ENCODE peak calls at places on chromosomes 3 and 15, in four cellular contexts. X is HepG2, J is H1, Y is K562. P is an unnamed sample.

GRCh38 chr15:92807971-92808571 is 92.1 kb upstream of the CHD2 start:
- DNase-seq in X (no peak), Y (no peak), J (no peak), P (peak)

GRCh38 chr3:7518471-7518870 is 657.6 kb downstream of the GRM7 start:
- DNase-seq in Y (no peak), X (no peak), J (no peak), P (no peak)

GRCh38 chr15:83278191-83278590 is 6.3 kb downstream of the BNC1 start:
- DNase-seq in Y (no peak), X (no peak), J (no peak), P (no peak)

GRCh38 chr15:71761649-71762048 is 48.7 kb upstream of the NR2E3 start:
- DNase-seq in J (no peak), X (peak), Y (no peak), P (no peak)

GRCh38 chr3:109224333-109224732 is 87.8 kb downstream of the C3orf85 start:
- DNase-seq in Y (no peak), J (peak), X (peak), P (peak)

GRCh38 chr15:31471731-31472430 is 145.2 kb downstream of the KLF13 start:
- DNase-seq in X (no peak), J (no peak), Y (no peak), P (no peak)

GRCh38 chr3:64651791-64652241 is 36.0 kb downstream of the ADAMTS9 start:
- DNase-seq in X (no peak), J (no peak), Y (no peak), P (no peak)

GRCh38 chr3:185317674-185318073 is 45.3 kb upstream of the MAP3K13 start:
- DNase-seq in J (no peak), X (peak), Y (no peak), P (no peak)

GRCh38 chr3:108662141-108662738 is 72.7 kb downstream of the DZIP3 start:
- DNase-seq in Y (peak), J (no peak), X (peak), P (peak)

GRCh38 chr3:141690366-141691072 is 47.6 kb upstream of the RNF7 start:
- DNase-seq in J (no peak), Y (no peak), X (no peak), P (no peak)

GRCh38 chr3:162428192-162428591 is 931.6 kb downstream of the OTOL1 start:
- DNase-seq in Y (no peak), J (no peak), X (no peak), P (no peak)

GRCh38 chr3:60434323-60434722 is 816.9 kb downstream of the FHIT start:
- DNase-seq in X (no peak), J (no peak), Y (no peak), P (no peak)

GRCh38 chr15:72318408-72318942 is 1.5 kb downstream of the CELF6 start:
- DNase-seq in J (no peak), X (no peak), Y (no peak), P (no peak)

GRCh38 chr3:108329947-108330346 is 33.6 kb downstream of the HHLA2 start:
- DNase-seq in X (no peak), Y (no peak), J (no peak), P (no peak)

GRCh38 chr3:156274791-156275190 is 154.4 kb downstream of the KCNAB1 start:
- DNase-seq in J (no peak), Y (no peak), X (peak), P (no peak)

GRCh38 chr15:64730151-64730550 is 45.2 kb downstream of the RBPMS2 start:
- DNase-seq in J (no peak), Y (no peak), X (no peak), P (no peak)

GRCh38 chr3:122392868-122393844 is 9.2 kb downstream of the FAM162A start:
- DNase-seq in X (peak), J (no peak), Y (peak), P (peak)

GRCh38 chr15:45821390-45821789 is 186.6 kb downstream of the SQOR start:
- DNase-seq in Y (no peak), J (no peak), X (no peak), P (no peak)

GRCh38 chr15:31216210-31216911 is 110.3 kb upstream of the KLF13 start:
- DNase-seq in Y (peak), J (peak), X (peak), P (no peak)

GRCh38 chr15:91311986-91312385 is 211.9 kb downstream of the SV2B start:
- DNase-seq in Y (no peak), J (no peak), X (no peak), P (peak)

GRCh38 chr3:158709666-158710083 is 22.6 kb downstream of the RARRES1 start:
- DNase-seq in X (no peak), Y (no peak), J (no peak), P (no peak)

GRCh38 chr15:91227062-91227461 is 127.0 kb downstream of the SV2B start:
- DNase-seq in Y (no peak), X (no peak), J (no peak), P (no peak)

GRCh38 chr15:83999396-84000120 is 236.0 kb upstream of the GOLGA6L4 start:
- DNase-seq in Y (no peak), J (no peak), X (no peak), P (no peak)

GRCh38 chr3:119311191-119311925 is 17.2 kb downstream of the ARHGAP31 start:
- DNase-seq in X (no peak), Y (no peak), J (no peak), P (no peak)

GRCh38 chr15:31197497-31198414 is 96.2 kb upstream of the TRPM1 start:
- DNase-seq in J (peak), Y (peak), X (peak), P (no peak)

GRCh38 chr3:159077860-159078259 is 276.0 kb downstream of the MFSD1 start:
- DNase-seq in X (no peak), J (no peak), Y (no peak), P (no peak)

DNA sequence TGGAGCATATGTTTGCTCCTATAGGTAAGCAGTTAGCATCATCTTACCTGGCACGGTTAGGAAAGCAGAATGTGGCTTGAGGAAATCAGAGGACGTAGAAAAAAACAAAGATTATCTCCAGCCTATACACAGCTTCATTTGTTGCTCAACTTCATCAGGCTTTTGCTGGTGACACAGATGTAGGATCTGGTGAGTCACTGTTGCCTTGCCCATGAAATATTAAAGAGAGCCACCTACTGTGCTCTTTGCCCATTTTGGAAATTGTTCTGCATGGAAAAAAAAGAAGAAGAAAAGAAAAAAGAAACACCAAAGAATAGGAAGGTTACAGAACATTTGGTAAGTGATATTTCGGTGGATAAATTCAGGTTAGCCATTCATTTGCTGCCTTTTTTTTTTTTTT is 3.8 kb downstream of the IL1RAP start:
- DNase-seq in Y (no peak), J (no peak), X (no peak), P (no peak)
- TF ChIP-seq JUND in Y (no peak), J (no peak), X (no peak), P (no peak)

GRCh38 chr15:66789029-66790025 is 87.3 kb downstream of the SMAD6 start:
- DNase-seq in X (peak), J (no peak), Y (peak), P (peak)
- TF ChIP-seq JUND in X (no peak), J (no peak), Y (no peak), P (no peak)

GRCh38 chr15:63089260-63090043 is 32.2 kb upstream of the LACTB start:
- DNase-seq in J (peak), Y (no peak), X (peak), P (no peak)
- TF ChIP-seq JUND in J (no peak), Y (no peak), X (no peak), P (no peak)

GRCh38 chr3:66490984-66491383 is 9.8 kb downstream of the LRIG1 start:
- DNase-seq in X (no peak), J (no peak), Y (no peak), P (no peak)

GRCh38 chr3:66490214-66490613 is 10.6 kb downstream of the LRIG1 start:
- DNase-seq in J (no peak), Y (no peak), X (no peak), P (no peak)

GRCh38 chr3:66488492-66488891 is 12.3 kb downstream of the LRIG1 start:
- DNase-seq in X (no peak), J (no peak), Y (no peak), P (no peak)

GRCh38 chr3:66489115-66489514 is 11.7 kb downstream of the LRIG1 start:
- DNase-seq in J (no peak), X (no peak), Y (no peak), P (no peak)

GRCh38 chr3:66489577-66489976 is 11.2 kb downstream of the LRIG1 start:
- DNase-seq in J (no peak), X (no peak), Y (no peak), P (no peak)
- TF ChIP-seq JUND in J (no peak), X (no peak), Y (no peak), P (no peak)

GRCh38 chr3:190853464-190853863 is 9.0 kb downstream of the GMNC start:
- DNase-seq in X (no peak), J (no peak), Y (no peak), P (no peak)

GRCh38 chr3:190860531-190860930 is 2.0 kb downstream of the GMNC start:
- DNase-seq in J (no peak), Y (no peak), X (no peak), P (no peak)

GRCh38 chr3:190849607-190850006 is 12.9 kb downstream of the GMNC start:
- DNase-seq in J (no peak), X (no peak), Y (no peak), P (no peak)

GRCh38 chr3:190854062-190854461 is 8.4 kb downstream of the GMNC start:
- DNase-seq in Y (no peak), J (no peak), X (no peak), P (no peak)

GRCh38 chr3:190855151-190855550 is 7.3 kb downstream of the GMNC start:
- DNase-seq in Y (no peak), X (no peak), J (no peak), P (no peak)
- TF ChIP-seq JUND in Y (no peak), X (no peak), J (no peak), P (no peak)

DNA sequence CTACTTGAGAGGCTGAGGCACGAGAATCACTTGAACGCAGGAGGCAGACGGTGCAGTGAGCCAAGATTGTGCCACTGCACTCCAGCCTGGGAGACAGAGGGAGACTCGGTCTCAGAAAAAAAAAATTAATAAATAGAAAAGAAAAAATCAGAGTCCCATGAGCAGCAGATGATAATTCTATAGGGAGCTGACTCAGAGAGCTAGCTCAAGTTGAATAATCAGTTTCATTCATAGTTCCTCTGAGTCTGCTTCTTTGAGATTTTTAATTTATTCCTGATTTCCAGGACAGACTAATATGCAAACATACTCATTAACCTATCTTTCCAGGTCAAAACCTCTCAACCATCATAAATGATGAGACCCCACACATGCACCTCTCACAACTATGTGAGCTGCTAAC is 55.0 kb upstream of the PTX3 start:
- DNase-seq in Y (no peak), J (no peak), X (no peak), P (no peak)
- TF ChIP-seq JUND in Y (no peak), J (no peak), X (no peak), P (no peak)

GRCh38 chr3:16464499-16465150 is 48.9 kb downstream of the RFTN1 start:
- DNase-seq in J (no peak), Y (no peak), X (no peak), P (no peak)
- TF ChIP-seq JUND in J (no peak), Y (no peak), X (no peak), P (no peak)

GRCh38 chr3:42063886-42064285 is 27.3 kb upstream of the TRAK1 start:
- DNase-seq in X (no peak), Y (no peak), J (no peak), P (no peak)
- TF ChIP-seq JUND in X (no peak), Y (no peak), J (no peak), P (no peak)